ENCODE peak calls at places on chromosome 3, in four cellular contexts. M, D, E and Z are unnamed samples.

GRCh38 chr3:122577409-122578028 is at the start of gene PARP15:
- DNase-seq in D (no peak), E (no peak), M (no peak), Z (peak; percentile 41)

GRCh38 chr3:195240171-195240701 is 30.7 kb downstream of the XXYLT1 start:
- DNase-seq in E (no peak), M (no peak), D (no peak), Z (no peak)

GRCh38 chr3:147758786-147759185 is 349.6 kb downstream of the ZIC1 start:
- DNase-seq in E (peak; percentile 29), D (no peak), M (no peak), Z (no peak)

GRCh38 chr3:145144361-145144760 is 1016.6 kb downstream of the PLOD2 start:
- DNase-seq in D (no peak), E (no peak), M (no peak), Z (no peak)

GRCh38 chr3:167350245-167350862 is 29.7 kb downstream of the ZBBX start:
- DNase-seq in M (peak; percentile 9), D (no peak), E (peak; percentile 1), Z (peak; percentile 9)

GRCh38 chr3:52503788-52504424 is 8.8 kb downstream of the STAB1 start:
- DNase-seq in D (no peak), M (no peak), E (no peak), Z (no peak)

GRCh38 chr3:30167511-30168135 is 438.8 kb upstream of the TGFBR2 start:
- DNase-seq in M (no peak), E (peak; percentile 49), D (no peak), Z (no peak)

GRCh38 chr3:150237490-150237889 is 170.6 kb upstream of the TSC22D2 start:
- DNase-seq in M (no peak), E (peak; percentile 73), D (no peak), Z (no peak)

GRCh38 chr3:130963878-130964277 is 62.7 kb downstream of the ASTE1 start:
- DNase-seq in M (no peak), D (no peak), E (peak; percentile 89), Z (no peak)

GRCh38 chr3:128620268-128620691 is 30.3 kb downstream of the RPN1 start:
- DNase-seq in M (no peak), D (no peak), E (no peak), Z (no peak)

GRCh38 chr3:67550541-67550940 is 103.9 kb downstream of the SUCLG2 start:
- DNase-seq in E (no peak), D (no peak), M (no peak), Z (no peak)

GRCh38 chr3:37940242-37940908 is 50.2 kb upstream of the VILL start:
- DNase-seq in M (no peak), E (peak; percentile 43), D (no peak), Z (no peak)

GRCh38 chr3:136189859-136190617 is 6.1 kb downstream of the MSL2 start:
- DNase-seq in M (no peak), E (no peak), D (no peak), Z (no peak)

GRCh38 chr3:61505197-61505596 is 56.2 kb upstream of the PTPRG start:
- DNase-seq in E (no peak), D (no peak), M (no peak), Z (no peak)

GRCh38 chr3:14142567-14143270 is 17.9 kb downstream of the TMEM43 start:
- DNase-seq in E (no peak), D (no peak), M (no peak), Z (no peak)

GRCh38 chr3:11638669-11639402 is 4.9 kb downstream of the VGLL4 start:
- DNase-seq in M (no peak), D (no peak), E (no peak), Z (peak; percentile 35)

GRCh38 chr3:140854961-140855360 is 86.7 kb upstream of the SLC25A36 start:
- DNase-seq in D (no peak), E (no peak), M (no peak), Z (no peak)

GRCh38 chr3:140863481-140864084 is 78.1 kb upstream of the SLC25A36 start:
- DNase-seq in E (peak; percentile 56), M (peak; percentile 76), D (peak; percentile 51), Z (peak; percentile 68)

GRCh38 chr3:140859592-140860336 is 81.9 kb upstream of the SLC25A36 start:
- DNase-seq in M (no peak), E (no peak), D (no peak), Z (no peak)

DNA sequence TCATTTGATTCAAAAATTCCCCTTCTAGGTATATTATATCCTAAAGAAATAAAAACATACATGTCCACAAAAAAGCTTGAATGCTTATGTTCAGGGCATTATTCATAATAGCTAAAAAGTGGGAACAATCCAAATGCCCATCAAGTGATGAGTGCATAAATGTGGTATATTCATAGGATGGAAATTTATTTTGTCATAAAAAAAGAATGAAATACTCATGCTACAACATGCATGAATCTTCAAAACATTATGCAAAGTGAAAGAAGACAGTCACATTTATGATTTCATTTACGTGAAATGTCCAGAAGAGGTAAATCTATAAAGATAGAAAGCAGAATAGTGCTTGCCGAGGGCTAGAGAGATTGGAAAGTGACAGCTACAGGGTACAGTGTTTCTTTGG is 83.6 kb upstream of the SLC25A36 start:
- DNase-seq in E (no peak), D (no peak), M (no peak), Z (no peak)
- TF ChIP-seq CTCF in E (no peak), D (no peak), M (no peak), Z (no peak)

GRCh38 chr3:15465876-15466585 is 38.6 kb downstream of the EAF1 start:
- DNase-seq in M (no peak), E (no peak), D (no peak), Z (no peak)

GRCh38 chr3:15470804-15471203 is 43.4 kb downstream of the EAF1 start:
- DNase-seq in E (no peak), M (no peak), D (no peak), Z (no peak)

GRCh38 chr3:15471861-15472260 is 44.5 kb downstream of the EAF1 start:
- DNase-seq in D (no peak), M (no peak), E (no peak), Z (no peak)

GRCh38 chr3:15467227-15468181 is 40.1 kb downstream of the EAF1 start:
- DNase-seq in M (no peak), D (no peak), E (no peak), Z (no peak)

DNA sequence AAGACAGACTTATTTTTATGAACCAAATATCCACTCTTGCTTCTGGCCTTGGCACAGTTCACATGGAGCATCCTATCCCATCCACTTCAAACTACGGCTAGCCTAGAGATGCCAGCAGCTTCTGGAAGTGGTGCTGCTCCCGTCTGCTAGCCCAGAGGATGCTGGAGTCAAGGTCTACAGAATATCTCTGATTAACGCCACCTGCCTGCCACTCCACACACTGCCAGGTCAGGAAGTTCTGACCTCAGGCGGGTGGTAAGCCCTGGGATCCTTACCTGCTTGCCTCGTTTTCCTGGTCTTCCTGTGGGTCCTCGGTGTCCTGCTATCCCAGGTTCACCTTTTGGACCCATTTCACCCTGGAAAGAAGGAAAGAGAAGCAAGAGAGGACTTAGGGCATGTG is 42.9 kb downstream of the EAF1 start:
- DNase-seq in M (no peak), D (no peak), E (no peak), Z (no peak)
- TF ChIP-seq CTCF in M (no peak), D (no peak), E (no peak), Z (no peak)

GRCh38 chr3:58573638-58574037 is 3.6 kb downstream of the FAM107A start:
- DNase-seq in D (no peak), M (no peak), E (peak; percentile 29), Z (no peak)
- TF ChIP-seq CTCF in D (no peak), M (no peak), E (no peak), Z (no peak)

GRCh38 chr3:8366214-8366613 is 135.4 kb upstream of the LMCD1 start:
- DNase-seq in E (no peak), D (no peak), M (no peak), Z (no peak)
- TF ChIP-seq CTCF in E (no peak), D (no peak), M (no peak), Z (no peak)

GRCh38 chr3:55014081-55014480 is 86.2 kb upstream of the LRTM1 start:
- DNase-seq in M (no peak), E (no peak), D (no peak), Z (no peak)

GRCh38 chr3:55012091-55012490 is 84.2 kb upstream of the LRTM1 start:
- DNase-seq in M (no peak), D (no peak), E (no peak), Z (no peak)

GRCh38 chr3:55017876-55018275 is 90.0 kb upstream of the LRTM1 start:
- DNase-seq in E (peak; percentile 22), M (no peak), D (no peak), Z (no peak)

GRCh38 chr3:55009372-55009771 is 81.5 kb upstream of the LRTM1 start:
- DNase-seq in D (no peak), E (no peak), M (no peak), Z (no peak)

GRCh38 chr3:55013145-55013544 is 85.3 kb upstream of the LRTM1 start:
- DNase-seq in D (no peak), E (peak; percentile 52), M (no peak), Z (no peak)
- TF ChIP-seq CTCF in D (no peak), E (peak; percentile 54), M (peak; percentile 44), Z (no peak)

GRCh38 chr3:50490438-50490970 is 12.9 kb downstream of the CACNA2D2 start:
- DNase-seq in D (no peak), E (no peak), M (no peak), Z (peak; percentile 24)

GRCh38 chr3:50484681-50485263 is 18.7 kb downstream of the CACNA2D2 start:
- DNase-seq in M (no peak), E (no peak), D (no peak), Z (no peak)

GRCh38 chr3:50483374-50483773 is 20.1 kb downstream of the CACNA2D2 start:
- DNase-seq in E (no peak), M (no peak), D (no peak), Z (no peak)

GRCh38 chr3:50486219-50486888 is 17.1 kb downstream of the CACNA2D2 start:
- DNase-seq in M (no peak), D (no peak), E (peak; percentile 12), Z (no peak)

DNA sequence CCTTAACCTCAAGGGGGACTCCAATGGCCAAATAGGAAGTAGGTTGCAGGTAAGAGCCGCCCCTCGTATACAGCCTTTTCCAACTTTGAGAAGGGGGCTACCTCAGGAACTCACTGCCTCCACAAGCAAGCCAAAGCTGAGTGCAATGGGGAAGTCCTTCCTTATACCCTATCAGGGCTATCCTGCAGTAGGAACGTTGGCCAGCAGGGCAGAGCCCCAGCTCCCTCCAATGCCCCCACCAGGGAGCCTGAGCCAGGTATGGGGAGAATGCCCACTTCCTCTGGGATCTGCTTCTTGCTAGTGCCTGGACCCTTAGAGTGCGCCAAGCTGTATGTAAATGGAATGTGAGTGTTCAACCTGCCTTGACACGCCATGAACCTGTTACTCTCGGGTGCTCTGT is 16.3 kb downstream of the CACNA2D2 start:
- DNase-seq in D (no peak), E (no peak), M (no peak), Z (no peak)
- TF ChIP-seq CTCF in D (no peak), E (no peak), M (no peak), Z (no peak)

GRCh38 chr3:134447371-134447770 is 38.4 kb downstream of the ANAPC13 start:
- DNase-seq in E (no peak), M (no peak), D (no peak), Z (no peak)
- TF ChIP-seq CTCF in E (no peak), M (no peak), D (no peak), Z (no peak)

GRCh38 chr3:193563999-193564398 is 9.3 kb upstream of the ATP13A4 start:
- DNase-seq in E (no peak), D (no peak), M (no peak), Z (no peak)
- TF ChIP-seq CTCF in E (no peak), D (peak; percentile 24), M (no peak), Z (no peak)